ENCODE peak calls at places on chromosomes 5 and 9, in seven cellular contexts. W is psoas muscle, N is astrocyte, E is upper lobe of right lung, M is prostate gland, C is cardiac muscle cell, T is uterus. F is an unnamed sample.

GRCh38 chr5:428219-428618 is 14.8 kb upstream of the EXOC3 start:
- DNase-seq in N (no peak), C (no peak), W (peak; percentile 32), T (no peak), E (no peak), M (no peak), F (no peak)

GRCh38 chr5:73299017-73299630 is 126.1 kb downstream of the TMEM174 start:
- DNase-seq in C (peak; percentile 54), T (no peak), N (no peak), W (no peak), M (no peak), E (no peak), F (no peak)

GRCh38 chr5:42995152-42995751 is 44.9 kb downstream of the ANXA2R start:
- DNase-seq in C (no peak), M (no peak), W (no peak), N (peak; percentile 44), E (no peak), T (no peak), F (no peak)

GRCh38 chr5:157761690-157762611 is 18.4 kb downstream of the LSM11 start:
- DNase-seq in N (peak; percentile 52), M (peak; percentile 36), C (peak; percentile 79), E (no peak), W (no peak), T (no peak), F (peak; percentile 30)

GRCh38 chr9:37197158-37198033 is 77.0 kb downstream of the ZCCHC7 start:
- DNase-seq in E (no peak), T (no peak), W (no peak), M (no peak), C (peak; percentile 62), N (no peak), F (no peak)

GRCh38 chr9:113879906-113880305 is 3.8 kb downstream of the ZNF618 start:
- DNase-seq in T (no peak), M (no peak), C (no peak), E (no peak), W (no peak), N (peak; percentile 65), F (no peak)

GRCh38 chr9:116450378-116451139 is 236.5 kb upstream of the TRIM32 start:
- DNase-seq in E (peak; percentile 59), W (no peak), N (peak; percentile 91), M (peak; percentile 6), C (no peak), T (no peak), F (no peak)

GRCh38 chr5:140346348-140347221 is at the start of gene HBEGF:
- DNase-seq in T (peak; percentile 84), W (peak; percentile 89), C (peak; percentile 90), N (peak; percentile 42), E (peak; percentile 94), M (peak; percentile 85), F (peak; percentile 95)

GRCh38 chr5:113043491-113043931 is 66.9 kb downstream of the DCP2 start:
- DNase-seq in N (no peak), C (peak; percentile 60), T (peak; percentile 29), E (no peak), W (peak; percentile 59), M (no peak), F (peak; percentile 66)

GRCh38 chr9:135877776-135878527 is 29.4 kb downstream of the CAMSAP1 start:
- DNase-seq in T (no peak), E (no peak), C (no peak), M (no peak), W (no peak), N (no peak), F (no peak)

GRCh38 chr9:137691648-137692357 is 73.0 kb downstream of the EHMT1 start:
- DNase-seq in E (peak; percentile 85), C (no peak), N (no peak), M (no peak), T (no peak), W (no peak), F (no peak)

GRCh38 chr5:164336276-164336675 is 830.9 kb downstream of the MAT2B start:
- DNase-seq in C (no peak), E (no peak), M (no peak), N (no peak), W (no peak), T (no peak), F (no peak)

GRCh38 chr5:164345853-164346252 is 840.4 kb downstream of the MAT2B start:
- DNase-seq in E (no peak), M (no peak), T (no peak), C (no peak), N (no peak), W (no peak), F (no peak)

GRCh38 chr5:164345173-164345572 is 839.8 kb downstream of the MAT2B start:
- DNase-seq in C (peak; percentile 23), N (peak; percentile 78), M (no peak), E (no peak), W (no peak), T (no peak), F (no peak)

GRCh38 chr5:164336906-164337305 is 831.5 kb downstream of the MAT2B start:
- DNase-seq in T (no peak), W (no peak), N (peak; percentile 94), C (no peak), M (no peak), E (no peak), F (no peak)

DNA sequence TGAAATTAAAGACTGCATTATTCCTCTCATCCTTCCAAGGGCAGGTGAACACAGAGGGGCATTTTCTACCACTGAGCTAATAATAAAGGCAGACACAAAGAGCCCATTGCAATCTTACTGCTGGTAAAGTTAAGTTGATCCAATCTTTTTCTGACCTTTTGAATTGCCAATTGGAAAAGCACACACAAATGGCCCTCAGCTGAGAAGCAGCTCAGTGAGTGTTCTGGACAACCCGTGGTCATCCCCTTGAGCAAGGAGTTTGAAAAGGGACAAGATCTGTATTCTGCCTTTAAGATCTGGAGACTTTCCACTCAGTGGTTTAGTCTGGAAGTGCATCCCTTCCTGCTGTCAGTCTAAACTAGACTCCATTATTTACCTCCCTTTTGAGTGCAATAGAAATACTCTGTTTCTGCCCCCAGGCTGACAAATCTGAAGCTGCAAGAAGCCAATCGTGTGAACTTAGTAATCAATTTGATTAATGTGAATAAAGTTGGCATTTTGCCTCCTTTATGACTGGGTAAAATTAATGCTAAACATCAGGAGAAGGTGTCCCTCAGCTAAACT is 835.7 kb downstream of the MAT2B start:
- DNase-seq in M (no peak), E (no peak), T (no peak), N (peak; percentile 26), C (no peak), W (no peak), F (no peak)
- TF ChIP-seq CTCF in M (no peak), E (no peak), T (no peak), N (no peak), C (no peak), W (no peak), F (no peak)

GRCh38 chr5:126681970-126682369 is 81.2 kb downstream of the PHAX start:
- DNase-seq in W (peak; percentile 60), C (no peak), E (no peak), T (no peak), M (no peak), N (no peak), F (no peak)

GRCh38 chr5:126680215-126680817 is 79.6 kb downstream of the PHAX start:
- DNase-seq in N (peak; percentile 32), C (peak; percentile 6), M (no peak), W (no peak), T (no peak), E (no peak), F (no peak)

GRCh38 chr5:126686451-126687126 is 85.8 kb downstream of the PHAX start:
- DNase-seq in T (no peak), N (no peak), E (no peak), M (no peak), C (no peak), W (no peak), F (no peak)

GRCh38 chr5:126683912-126684311 is 83.2 kb downstream of the PHAX start:
- DNase-seq in T (no peak), W (no peak), N (no peak), E (no peak), M (no peak), C (no peak), F (no peak)
- H3K27ac ChIP-seq in T (no peak overlapping the region), W (no peak overlapping the region), N (no peak overlapping the region), E (no peak overlapping the region), M (no peak overlapping the region), C (no peak overlapping the region), F (no peak overlapping the region)

GRCh38 chr5:1704676-1705075 is 95.0 kb downstream of the MRPL36 start:
- DNase-seq in M (no peak), W (no peak), T (no peak), N (no peak), E (no peak), C (no peak), F (no peak)

GRCh38 chr5:1704266-1704665 is 95.4 kb downstream of the MRPL36 start:
- DNase-seq in W (no peak), C (no peak), N (no peak), M (no peak), T (no peak), E (no peak), F (no peak)

GRCh38 chr5:1706428-1706827 is 93.2 kb downstream of the MRPL36 start:
- DNase-seq in T (no peak), C (no peak), E (no peak), M (no peak), W (no peak), N (no peak), F (no peak)

GRCh38 chr5:1707467-1707866 is 92.2 kb downstream of the MRPL36 start:
- DNase-seq in E (no peak), W (no peak), M (no peak), C (no peak), N (no peak), T (no peak), F (no peak)

GRCh38 chr5:1706021-1706420 is 93.6 kb downstream of the MRPL36 start:
- DNase-seq in E (no peak), M (no peak), N (no peak), C (no peak), T (no peak), W (no peak), F (no peak)
- H3K4me1 ChIP-seq in E (no peaks in the 10 kb centered on the region), M (no peaks in the 10 kb centered on the region), N (no peaks in the 10 kb centered on the region), C (peaks cover 10% of the 10 kb centered on the region), T (no peaks in the 10 kb centered on the region), W (no peaks in the 10 kb centered on the region), F (no peaks in the 10 kb centered on the region)

DNA sequence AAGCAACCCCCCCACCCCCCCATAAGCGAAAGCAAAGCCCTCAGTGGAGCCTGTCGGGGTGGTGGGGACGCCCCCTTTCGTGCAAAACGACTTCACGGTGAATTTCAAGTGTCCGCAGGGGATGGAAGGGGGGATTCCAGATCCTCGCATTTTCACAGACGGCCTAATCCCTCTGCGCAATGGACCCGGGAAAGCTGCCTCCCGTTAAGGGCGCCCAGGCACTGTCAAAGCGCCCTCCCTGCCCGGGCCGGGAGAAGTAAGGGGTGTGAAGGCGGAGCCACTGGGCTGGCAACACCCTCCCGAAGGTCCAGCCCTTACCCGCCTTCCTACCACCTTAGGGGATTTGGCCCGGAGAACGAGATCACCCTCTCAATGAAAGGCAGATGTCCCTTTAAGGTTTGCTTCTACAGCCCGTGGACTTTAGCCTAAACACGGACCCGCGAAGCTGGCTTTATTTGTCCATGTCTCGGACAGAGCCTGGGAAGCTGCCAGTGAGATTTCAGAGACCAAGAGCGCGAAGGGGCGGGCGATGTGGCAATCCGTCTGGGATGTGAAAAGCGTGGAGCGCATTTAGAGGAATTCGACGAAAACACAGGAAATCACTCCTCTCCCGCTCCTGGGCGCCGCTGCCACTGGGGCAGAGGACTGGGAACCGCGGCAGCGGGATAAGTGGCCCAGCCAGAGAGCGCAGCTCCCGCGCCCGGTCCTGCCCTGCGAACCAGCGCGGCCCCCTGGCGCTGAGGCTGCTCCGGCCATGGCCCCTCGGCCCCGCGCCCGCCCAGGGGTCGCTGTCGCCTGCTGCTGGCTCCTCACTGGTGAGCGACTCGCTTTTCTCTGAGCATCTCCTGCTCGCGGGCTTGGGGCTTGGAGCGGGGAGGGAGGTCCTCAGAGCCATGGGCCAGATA is at the start of the genes ITGA1 and PELO:
- DNase-seq in E (peak; percentile 85), M (peak; percentile 58), N (peak; percentile 67), W (peak; percentile 82), T (peak; percentile 84), C (peak; percentile 81), F (peak; percentile 79)
- TF ChIP-seq CTCF in E (peak; percentile 43), M (peak; percentile 43), N (no peak), W (peak; percentile 35), T (peak; percentile 49), C (peak; percentile 45), F (no peak)

F was measured in pancreas.